ENCODE peak calls at places on chromosomes 12 and 14, in seven cellular contexts. A is Calu3, I is GM20000, V is neuronal stem cell, Z is mucosa of descending colon, M is KG1, C is iPS-NIHi11. K is an unnamed sample.

GRCh38 chr14:37262649-37263048 is 64.9 kb downstream of the MIPOL1 start:
- DNase-seq in A (no peak), I (no peak), V (no peak), Z (no peak), M (no peak), C (peak), K (no peak)

GRCh38 chr12:127150479-127150878 is 1116.5 kb upstream of the TMEM132C start:
- DNase-seq in A (no peak), I (no peak), V (no peak), Z (no peak), M (no peak), C (no peak), K (no peak)

GRCh38 chr14:74595006-74595735 is 16.9 kb downstream of the LTBP2 start:
- DNase-seq in A (no peak), I (no peak), V (no peak), Z (no peak), M (no peak), C (no peak), K (no peak)

GRCh38 chr12:124484067-124484466 is 83.3 kb downstream of the NCOR2 start:
- DNase-seq in A (no peak), I (no peak), V (no peak), Z (no peak), M (no peak), C (no peak), K (no peak)

GRCh38 chr12:68665016-68665569 is 21.7 kb upstream of the NUP107 start:
- DNase-seq in A (no peak), I (no peak), V (no peak), Z (no peak), M (no peak), C (no peak), K (peak)

GRCh38 chr12:3658327-3659163 is 94.4 kb downstream of the CRACR2A start:
- DNase-seq in A (no peak), I (peak), V (peak), Z (peak), M (no peak), C (peak), K (peak)

GRCh38 chr12:20350495-20350894 is 17.8 kb upstream of the PDE3A start:
- DNase-seq in A (no peak), I (no peak), V (no peak), Z (no peak), M (no peak), C (no peak), K (no peak)

GRCh38 chr12:56565510-56566101 is 44.0 kb downstream of the RBMS2 start:
- DNase-seq in A (no peak), I (peak), V (no peak), Z (peak), M (no peak), C (peak), K (peak)

GRCh38 chr14:55864890-55865655 is 253.1 kb upstream of the PELI2 start:
- DNase-seq in A (no peak), I (no peak), V (no peak), Z (no peak), M (no peak), C (peak), K (no peak)

GRCh38 chr12:19857197-19857596 is 417.9 kb downstream of the AEBP2 start:
- DNase-seq in A (no peak), I (no peak), V (no peak), Z (no peak), M (no peak), C (no peak), K (no peak)

GRCh38 chr14:75648066-75648838 is 12.4 kb downstream of the ERG28 start:
- DNase-seq in A (no peak), I (no peak), V (no peak), Z (no peak), M (no peak), C (peak), K (peak)

GRCh38 chr12:1688086-1688710 is 2.7 kb upstream of the ADIPOR2 start:
- DNase-seq in A (no peak), I (no peak), V (no peak), Z (no peak), M (no peak), C (no peak), K (no peak)

GRCh38 chr14:60346706-60347105 is 97.7 kb downstream of the PPM1A start:
- DNase-seq in A (no peak), I (no peak), V (no peak), Z (no peak), M (no peak), C (no peak), K (no peak)